ENCODE peak calls at places on chromosomes 4 and X, in four cellular contexts. C is HAP-1; D is upper lobe of left lung; V is CD4-positive, alpha-beta T cell. J is an unnamed sample.

GRCh38 chrX:115491766-115492165 is 69.2 kb upstream of the PLS3 start:
- DNase-seq in C (no peak), D (no peak), V (no peak), J (no peak)

GRCh38 chr4:10063544-10064300 is 42.4 kb upstream of the SLC2A9 start:
- DNase-seq in C (no peak), D (no peak), V (no peak), J (peak)

GRCh38 chr4:6924361-6924779 is 14.7 kb downstream of the TBC1D14 start:
- DNase-seq in C (no peak), D (no peak), V (no peak), J (no peak)

GRCh38 chr4:18440527-18441215 is 419.1 kb upstream of the LCORL start:
- DNase-seq in C (no peak), D (no peak), V (no peak), J (no peak)

GRCh38 chr4:120049732-120050494 is 16.7 kb downstream of the MAD2L1 start:
- DNase-seq in C (no peak), D (no peak), V (peak), J (peak)

GRCh38 chrX:25442501-25442900 is 426.7 kb upstream of the ARX start:
- DNase-seq in C (peak), D (no peak), V (no peak), J (no peak)

GRCh38 chr4:52640808-52641595 is 18.1 kb downstream of the USP46 start:
- DNase-seq in C (no peak), D (no peak), V (no peak), J (no peak)

GRCh38 chr4:101019313-101019712 is 328.0 kb downstream of the PPP3CA start:
- DNase-seq in C (no peak), D (no peak), V (no peak), J (no peak)

GRCh38 chr4:156898373-156899117 is 73.1 kb downstream of the PDGFC start:
- DNase-seq in C (no peak), D (no peak), V (no peak), J (no peak)

GRCh38 chrX:153669174-153669890 is 4.3 kb downstream of the PNCK start:
- DNase-seq in C (no peak), D (peak), V (peak), J (no peak)

GRCh38 chrX:135536883-135537282 is 16.4 kb downstream of the INTS6L start:
- DNase-seq in C (no peak), D (no peak), V (no peak), J (no peak)

GRCh38 chrX:47501226-47502071 is 18.4 kb upstream of the ZNF41 start:
- DNase-seq in C (no peak), D (no peak), V (no peak), J (no peak)

GRCh38 chr4:4344915-4345527 is 41.9 kb upstream of the NSG1 start:
- DNase-seq in C (no peak), D (no peak), V (no peak), J (no peak)

GRCh38 chr4:181933471-181933870 is 309.7 kb upstream of the TENM3 start:
- DNase-seq in C (no peak), D (no peak), V (no peak), J (no peak)

GRCh38 chr4:88672987-88673386 is 24.6 kb downstream of the NAP1L5 start:
- DNase-seq in C (peak), D (no peak), V (peak), J (no peak)

GRCh38 chr4:108637856-108638255 is 12.5 kb upstream of the OSTC start:
- DNase-seq in C (no peak), D (no peak), V (no peak), J (no peak)

GRCh38 chr4:109562457-109563237 is 2.6 kb downstream of the MCUB start:
- DNase-seq in C (no peak), D (no peak), V (no peak), J (no peak)